ENCODE peak calls at places on chromosomes 2 and 18, in four cellular contexts. Q is PC-3, N is hepatocyte, S is spleen. Z is an unnamed sample.

GRCh38 chr2:150888337-150888736 is 373.3 kb downstream of the RBM43 start:
- DNase-seq in Q (no peak), N (no peak), S (no peak), Z (no peak)

GRCh38 chr2:149320362-149320761 is 10.0 kb upstream of the LYPD6 start:
- DNase-seq in Q (no peak), N (no peak), S (no peak), Z (no peak)

GRCh38 chr2:9174771-9175441 is 31.7 kb upstream of the ASAP2 start:
- DNase-seq in Q (peak), N (peak), S (no peak), Z (no peak)

GRCh38 chr2:149901231-149901859 is 313.8 kb upstream of the MMADHC start:
- DNase-seq in Q (no peak), N (no peak), S (no peak), Z (no peak)

GRCh38 chr2:45388541-45389100 is 222.4 kb downstream of the SRBD1 start:
- DNase-seq in Q (peak), N (no peak), S (no peak), Z (no peak)

GRCh38 chr2:164967781-164968228 is 12.5 kb upstream of the SLC38A11 start:
- DNase-seq in Q (peak), N (peak), S (no peak), Z (peak)

GRCh38 chr2:191245869-191246531 is 796 bp downstream of the MYO1B start:
- DNase-seq in Q (peak), N (peak), S (peak), Z (peak)

GRCh38 chr2:116988303-116988702 is 826.2 kb upstream of the DDX18 start:
- DNase-seq in Q (peak), N (no peak), S (no peak), Z (no peak)

GRCh38 chr2:178271629-178272333 is 77.5 kb downstream of the OSBPL6 start:
- DNase-seq in Q (no peak), N (peak), S (no peak), Z (no peak)

GRCh38 chr2:232422051-232422450 is 15.4 kb downstream of the ALPG start:
- DNase-seq in Q (no peak), N (no peak), S (no peak), Z (no peak)

GRCh38 chr2:11067221-11068078 is 87.8 kb upstream of the SLC66A3 start:
- DNase-seq in Q (no peak), N (no peak), S (no peak), Z (no peak)

GRCh38 chr18:56291229-56291796 is 347.1 kb downstream of the TXNL1 start:
- DNase-seq in Q (peak), N (no peak), S (no peak), Z (no peak)

GRCh38 chr2:39995005-39995732 is 216.1 kb upstream of the THUMPD2 start:
- DNase-seq in Q (no peak), N (no peak), S (no peak), Z (no peak)

GRCh38 chr2:9473308-9473984 is 905 bp upstream of the IAH1 start:
- DNase-seq in Q (peak), N (peak), S (peak), Z (no peak)

GRCh38 chr2:848099-848498 is 102.5 kb upstream of the SNTG2 start:
- DNase-seq in Q (no peak), N (no peak), S (no peak), Z (no peak)

GRCh38 chr2:37856101-37856751 is 68.9 kb upstream of the RMDN2 start:
- DNase-seq in Q (no peak), N (no peak), S (no peak), Z (no peak)

GRCh38 chr18:50190236-50190635 is 4.7 kb downstream of the MYO5B start:
- DNase-seq in Q (peak), N (no peak), S (no peak), Z (no peak)

GRCh38 chr2:38524580-38524979 is 78.1 kb downstream of the HNRNPLL start:
- DNase-seq in Q (no peak), N (no peak), S (no peak), Z (no peak)

GRCh38 chr2:71613953-71614925 is 160.9 kb downstream of the DYSF start:
- DNase-seq in Q (no peak), N (no peak), S (no peak), Z (peak)

GRCh38 chr2:60553992-60554648 is 666 bp upstream of the BCL11A start:
- DNase-seq in Q (peak), N (peak), S (peak), Z (peak)

GRCh38 chr2:26463252-26464207 is 14.4 kb downstream of the OTOF start:
- DNase-seq in Q (no peak), N (no peak), S (peak), Z (no peak)

GRCh38 chr2:69272803-69273471 is 114.1 kb downstream of the GFPT1 start:
- DNase-seq in Q (no peak), N (peak), S (no peak), Z (no peak)

GRCh38 chr2:191268596-191268995 is 23.4 kb downstream of the MYO1B start:
- DNase-seq in Q (no peak), N (no peak), S (no peak), Z (no peak)

GRCh38 chr18:63311481-63312409 is 7.8 kb downstream of the BCL2 start:
- DNase-seq in Q (no peak), N (no peak), S (no peak), Z (no peak)

GRCh38 chr2:224027070-224027469 is 12.0 kb downstream of the SERPINE2 start:
- DNase-seq in Q (no peak), N (no peak), S (no peak), Z (peak)

GRCh38 chr2:136985044-136985443 is 219.7 kb downstream of the THSD7B start:
- DNase-seq in Q (no peak), N (peak), S (no peak), Z (no peak)

GRCh38 chr2:29218071-29218470 is 102.9 kb downstream of the CLIP4 start:
- DNase-seq in Q (no peak), N (no peak), S (peak), Z (no peak)

GRCh38 chr2:23423873-23424680 is 39.1 kb downstream of the KLHL29 start:
- DNase-seq in Q (no peak), N (no peak), S (peak), Z (peak)

GRCh38 chr2:113240915-113241911 is 37.5 kb downstream of the PAX8 start:
- DNase-seq in Q (peak), N (peak), S (no peak), Z (no peak)

GRCh38 chr2:28163627-28164279 is 228.9 kb upstream of the FOSL2 start:
- DNase-seq in Q (no peak), N (no peak), S (no peak), Z (no peak)

GRCh38 chr2:28163028-28163427 is 229.6 kb upstream of the FOSL2 start:
- DNase-seq in Q (no peak), N (no peak), S (no peak), Z (peak)

GRCh38 chr2:28162538-28162937 is 230.1 kb upstream of the FOSL2 start:
- DNase-seq in Q (no peak), N (no peak), S (no peak), Z (no peak)

GRCh38 chr2:28165087-28165652 is 227.5 kb upstream of the FOSL2 start:
- DNase-seq in Q (no peak), N (no peak), S (no peak), Z (no peak)

DNA sequence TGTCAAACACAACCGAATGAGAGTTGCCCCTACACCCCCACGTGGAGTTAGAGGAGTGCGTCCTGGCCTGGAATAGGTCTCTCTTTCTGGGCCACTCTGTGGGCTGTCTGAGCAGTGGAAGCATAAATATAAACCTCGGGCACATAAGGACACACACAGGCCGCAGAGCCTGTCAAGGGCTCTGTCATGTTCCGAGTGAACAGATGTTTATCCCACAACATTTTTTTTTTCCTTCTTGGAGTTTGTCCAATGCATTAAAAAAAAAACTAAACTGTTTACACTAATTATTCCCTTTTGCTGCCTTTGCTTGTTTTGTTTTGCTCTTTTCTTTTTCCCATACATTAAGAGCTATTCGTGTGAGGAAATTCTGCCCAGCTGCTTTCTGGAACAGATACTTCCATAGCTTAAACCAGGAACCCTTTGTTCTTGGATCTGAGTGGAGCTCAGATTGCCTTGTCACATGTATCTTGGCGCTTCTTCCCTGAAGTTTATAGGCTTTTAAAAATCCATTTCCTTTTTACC is 228.3 kb upstream of the FOSL2 start:
- DNase-seq in Q (no peak), N (peak), S (no peak), Z (no peak)
- H3K4me3 ChIP-seq in Q (no peak), N (no peak), S (no peak), Z (no peak)

DNA sequence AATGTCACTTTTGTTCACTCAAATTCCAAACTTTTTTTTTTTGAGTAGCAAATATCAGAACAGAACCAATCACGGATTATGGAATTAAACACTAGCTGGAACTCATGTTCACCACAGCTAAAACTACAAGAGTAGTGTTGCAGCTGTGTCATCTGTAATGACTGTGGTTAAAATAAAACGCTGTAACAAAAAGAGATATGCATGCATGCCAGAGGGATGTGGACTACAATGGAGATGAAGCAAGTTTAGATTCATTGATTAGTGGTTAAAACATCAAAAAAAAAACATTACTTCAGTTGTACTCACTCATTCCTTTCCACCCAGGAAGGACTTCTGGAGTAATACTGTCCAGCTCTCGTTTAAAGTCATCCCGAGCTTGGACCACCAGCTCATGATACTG is 37.0 kb downstream of the IMMT start:
- DNase-seq in Q (no peak), N (no peak), S (no peak), Z (no peak)
- TF ChIP-seq CTCF in Q (no peak), N (no peak), S (no peak), Z (no peak)

DNA sequence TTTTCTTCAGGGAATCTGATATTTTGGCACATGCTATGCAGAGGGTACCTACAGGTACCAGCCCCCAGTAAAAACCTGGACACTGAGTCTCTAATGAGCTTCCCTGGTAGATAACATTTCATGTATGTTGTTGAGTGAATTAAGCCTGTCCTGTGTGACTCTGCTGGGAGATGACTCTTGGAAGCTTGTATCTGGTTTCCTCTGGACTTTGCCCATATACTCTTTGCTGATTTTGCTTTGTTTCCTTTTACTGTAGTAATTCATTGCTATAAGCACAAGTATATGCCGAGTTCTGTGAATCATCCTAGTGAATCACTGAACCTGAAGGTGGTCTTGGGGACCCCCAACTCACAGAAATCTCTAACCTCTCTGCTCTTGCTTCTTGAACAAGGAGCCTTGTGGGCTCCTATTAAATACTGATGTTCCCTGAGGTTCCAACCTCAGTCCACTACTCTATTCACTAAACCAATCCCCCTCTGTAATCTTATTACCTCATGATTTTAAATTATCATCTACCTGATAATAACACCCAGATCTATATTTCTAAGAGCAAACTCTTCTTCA is 94.3 kb upstream of the WDSUB1 start:
- DNase-seq in Q (no peak), N (peak), S (no peak), Z (no peak)
- H3K27ac ChIP-seq in Q (no peak), N (peak), S (no peak), Z (no peak)

GRCh38 chr2:105744909-105745853 is at the start of gene NCK2:
- DNase-seq in Q (peak), N (peak), S (peak), Z (peak)

GRCh38 chr2:105747254-105747909 is 2.7 kb downstream of the NCK2 start:
- DNase-seq in Q (no peak), N (no peak), S (no peak), Z (no peak)

GRCh38 chr2:105746177-105747080 is 1.7 kb downstream of the NCK2 start:
- DNase-seq in Q (peak), N (peak), S (peak), Z (peak)

GRCh38 chr2:105741617-105742016 is 3.1 kb upstream of the NCK2 start:
- DNase-seq in Q (no peak), N (no peak), S (no peak), Z (no peak)

GRCh38 chr2:105744091-105744908 is 412 bp upstream of the NCK2 start:
- DNase-seq in Q (peak), N (peak), S (peak), Z (peak)
- H3K4me3 ChIP-seq in Q (peak), N (peak), S (peak), Z (peak)

DNA sequence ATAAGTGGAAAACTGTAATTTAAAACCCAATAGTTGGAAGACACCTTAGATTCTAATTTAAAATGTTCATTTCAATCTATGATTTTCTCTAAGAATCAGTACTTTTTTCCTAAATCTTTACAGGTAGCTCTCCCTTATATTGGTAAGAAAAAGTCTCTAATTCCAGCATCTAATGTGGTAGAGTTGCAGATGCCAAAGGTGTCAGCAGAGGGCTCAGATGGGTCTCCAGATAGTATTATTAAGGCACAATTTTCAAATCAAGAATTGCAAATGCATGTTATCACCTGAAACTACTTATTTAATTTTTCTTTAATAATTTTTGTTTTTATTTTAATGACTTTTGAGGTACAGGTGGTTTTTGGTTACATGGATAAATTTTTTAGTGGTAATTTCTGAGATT is 25.5 kb upstream of the ITGA4 start:
- DNase-seq in Q (no peak), N (no peak), S (no peak), Z (no peak)
- TF ChIP-seq CTCF in Q (peak), N (no peak), S (no peak), Z (no peak)

GRCh38 chr2:142868281-142868762 is 9.1 kb upstream of the KYNU start:
- DNase-seq in Q (peak), N (no peak), S (peak), Z (no peak)
- H3K27ac ChIP-seq in Q (peak), N (peak), S (no peak), Z (no peak)

DNA sequence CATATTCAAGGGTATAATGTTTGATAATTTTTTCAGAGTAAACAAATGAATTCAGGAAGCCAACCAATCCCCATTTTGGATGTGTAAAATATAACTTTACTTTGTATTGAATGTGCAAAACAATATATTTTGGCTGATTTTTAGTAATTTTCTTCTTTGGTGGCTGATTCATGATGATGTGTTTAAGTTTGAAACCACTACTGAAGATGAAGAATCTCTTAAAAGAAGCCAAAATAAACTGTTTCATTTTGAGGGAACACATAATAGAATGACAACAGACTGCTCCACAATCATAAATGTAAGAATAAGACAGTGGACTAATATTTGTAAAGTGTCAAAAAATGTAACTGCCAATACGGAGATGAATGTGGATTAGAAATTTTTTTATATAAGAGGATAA is 52.5 kb upstream of the TRIM43 start:
- DNase-seq in Q (no peak), N (no peak), S (no peak), Z (no peak)
- H3K4me3 ChIP-seq in Q (no peak), N (no peak), S (no peak), Z (no peak)